ENCODE peak calls at places on chromosomes 13 and 19, in five cellular contexts. T is K562, O is spleen, U is breast epithelium, D is endothelial cell of umbilical vein. Z is an unnamed sample.

GRCh38 chr19:13723206-13723605 is 41.1 kb upstream of the MRI1 start:
- DNase-seq in U (no peak), D (no peak), T (no peak), O (no peak), Z (no peak)

GRCh38 chr19:54803410-54803809 is at the start of gene KIR2DL4:
- DNase-seq in U (no peak), O (no peak), D (no peak), T (no peak), Z (no peak)

GRCh38 chr13:49292742-49293498 is 45.2 kb downstream of the CDADC1 start:
- DNase-seq in O (no peak), T (peak; percentile 17), D (peak; percentile 75), U (no peak), Z (no peak)

GRCh38 chr13:101579291-101579802 is 126.9 kb downstream of the ITGBL1 start:
- DNase-seq in T (no peak), D (peak; percentile 82), U (no peak), O (no peak), Z (no peak)

GRCh38 chr13:50365683-50366391 is 350.6 kb downstream of the KCNRG start:
- DNase-seq in T (no peak), O (no peak), U (no peak), D (peak; percentile 79), Z (peak; percentile 30)

GRCh38 chr13:97212540-97213146 is 9.5 kb upstream of the MBNL2 start:
- DNase-seq in O (no peak), U (no peak), D (peak; percentile 56), T (no peak), Z (no peak)

GRCh38 chr13:33945477-33945876 is 127.5 kb downstream of the RFC3 start:
- DNase-seq in T (no peak), O (no peak), U (no peak), D (no peak), Z (no peak)

GRCh38 chr13:33236021-33236420 is 49.5 kb downstream of the STARD13 start:
- DNase-seq in U (no peak), D (peak; percentile 59), T (no peak), O (no peak), Z (no peak)

GRCh38 chr19:40442328-40443130 is 1.6 kb downstream of the SERTAD3 start:
- DNase-seq in O (no peak), U (no peak), T (no peak), D (no peak), Z (no peak)

GRCh38 chr19:42658148-42658547 is 63.4 kb upstream of the CEACAM8 start:
- DNase-seq in D (no peak), O (no peak), U (no peak), T (no peak), Z (no peak)

GRCh38 chr13:27977476-27978300 is 8.6 kb upstream of the CDX2 start:
- DNase-seq in D (no peak), U (no peak), T (no peak), O (no peak), Z (no peak)

GRCh38 chr13:97058417-97058816 is 64.1 kb upstream of the OXGR1 start:
- DNase-seq in D (no peak), T (no peak), U (no peak), O (no peak), Z (no peak)

GRCh38 chr13:23789576-23790346 is 99.4 kb downstream of the MIPEP start:
- DNase-seq in D (no peak), U (no peak), O (no peak), T (no peak), Z (peak; percentile 78)

GRCh38 chr19:42505066-42505465 is 23.2 kb downstream of the CEACAM1 start:
- DNase-seq in O (no peak), T (no peak), D (no peak), U (no peak), Z (no peak)

GRCh38 chr19:30684613-30685012 is 312.4 kb downstream of the ZNF536 start:
- DNase-seq in T (no peak), D (no peak), U (no peak), O (no peak), Z (no peak)

GRCh38 chr19:3537101-3537437 is 1.9 kb upstream of the TEKTIP1 start:
- DNase-seq in D (no peak), T (no peak), O (no peak), U (no peak), Z (no peak)

GRCh38 chr19:3538258-3538929 is 580 bp upstream of the TEKTIP1 start:
- DNase-seq in T (no peak), D (no peak), U (no peak), O (no peak), Z (no peak)

GRCh38 chr19:3537438-3538240 is 1.3 kb upstream of the TEKTIP1 start:
- DNase-seq in D (no peak), U (no peak), O (no peak), T (peak; percentile 54), Z (no peak)

GRCh38 chr19:3539743-3540118 is 757 bp downstream of the TEKTIP1 start:
- DNase-seq in U (no peak), D (no peak), T (no peak), O (no peak), Z (no peak)

GRCh38 chr19:3538965-3539742 is at the start of gene TEKTIP1:
- DNase-seq in D (no peak), U (no peak), O (no peak), T (peak; percentile 56), Z (no peak)
- TF ChIP-seq POLR2AphosphoS5 in D (no peak), U (no peak), O (peak; percentile 7), T (no peak), Z (no peak)

GRCh38 chr19:38361633-38362075 is 12.7 kb upstream of the PSMD8 start:
- DNase-seq in U (peak; percentile 75), D (peak; percentile 65), O (peak; percentile 89), T (peak; percentile 91), Z (peak; percentile 78)
- TF ChIP-seq CTCF in U (no peak), D (no peak), O (peak; percentile 10), T (peak; percentile 34), Z (no peak)

DNA sequence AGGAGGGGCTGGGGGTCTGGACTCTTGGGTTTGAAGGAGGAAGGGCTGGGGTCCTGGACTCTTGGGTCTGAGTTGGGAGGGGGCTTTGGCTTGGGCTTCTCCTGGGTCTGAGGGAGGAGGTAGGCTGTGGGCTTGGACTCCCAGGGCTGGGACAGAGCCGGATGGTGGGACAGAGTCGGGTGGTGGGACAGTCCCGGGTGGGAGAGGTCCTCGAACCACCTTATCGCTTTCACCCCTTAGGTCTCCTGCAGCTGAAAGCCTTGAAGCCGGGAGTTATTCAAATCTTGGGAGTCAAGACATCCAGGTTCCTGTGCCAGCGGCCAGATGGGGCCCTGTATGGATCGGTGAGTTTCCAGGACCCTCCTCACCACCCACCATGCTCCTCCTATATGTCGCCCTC is 1.4 kb downstream of the FGF21 start:
- DNase-seq in D (no peak), U (no peak), O (no peak), T (no peak), Z (no peak)
- H3K27me3 ChIP-seq in D (no peaks in the 10 kb centered on the region), U (no peaks in the 10 kb centered on the region), O (peaks cover 21% of the 10 kb centered on the region), T (no peaks in the 10 kb centered on the region), Z (no peaks in the 10 kb centered on the region)

GRCh38 chr13:110914293-110915056 is 394 bp downstream of the ANKRD10 start:
- DNase-seq in O (peak; percentile 96), T (peak; percentile 66), U (peak; percentile 65), D (peak; percentile 68), Z (peak; percentile 60)

GRCh38 chr13:110913911-110914292 is 967 bp downstream of the ANKRD10 start:
- DNase-seq in O (no peak), D (no peak), T (no peak), U (peak; percentile 36), Z (peak; percentile 29)

GRCh38 chr13:110913322-110913721 is 1.5 kb downstream of the ANKRD10 start:
- DNase-seq in D (no peak), T (no peak), U (no peak), O (no peak), Z (peak; percentile 46)

GRCh38 chr13:110911880-110912279 is 3.0 kb downstream of the ANKRD10 start:
- DNase-seq in T (no peak), O (no peak), D (no peak), U (no peak), Z (no peak)

DNA sequence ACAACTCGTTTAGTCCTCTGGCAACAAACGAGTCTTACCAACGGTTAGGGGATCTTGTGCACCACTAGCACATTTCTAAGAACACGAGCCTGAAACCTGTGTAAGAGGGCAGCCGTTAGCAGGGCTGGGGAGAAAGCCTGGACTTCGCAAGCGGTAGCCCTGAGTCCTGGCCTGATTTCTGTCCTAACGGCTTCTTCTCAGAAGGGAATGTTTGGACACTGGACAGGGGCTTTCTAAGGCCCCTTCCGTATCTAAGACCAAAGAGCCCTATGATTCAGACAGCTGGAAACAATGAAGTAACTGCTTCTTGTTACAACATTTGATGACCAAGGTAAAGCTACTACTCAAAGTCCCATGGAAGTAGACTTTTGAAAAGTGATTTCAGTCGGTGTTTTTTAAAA is 2.2 kb downstream of the ANKRD10 start:
- DNase-seq in U (no peak), D (peak; percentile 63), O (peak; percentile 64), T (no peak), Z (no peak)
- TF ChIP-seq POLR2AphosphoS5 in U (no peak), D (no peak), O (no peak), T (no peak), Z (no peak)

DNA sequence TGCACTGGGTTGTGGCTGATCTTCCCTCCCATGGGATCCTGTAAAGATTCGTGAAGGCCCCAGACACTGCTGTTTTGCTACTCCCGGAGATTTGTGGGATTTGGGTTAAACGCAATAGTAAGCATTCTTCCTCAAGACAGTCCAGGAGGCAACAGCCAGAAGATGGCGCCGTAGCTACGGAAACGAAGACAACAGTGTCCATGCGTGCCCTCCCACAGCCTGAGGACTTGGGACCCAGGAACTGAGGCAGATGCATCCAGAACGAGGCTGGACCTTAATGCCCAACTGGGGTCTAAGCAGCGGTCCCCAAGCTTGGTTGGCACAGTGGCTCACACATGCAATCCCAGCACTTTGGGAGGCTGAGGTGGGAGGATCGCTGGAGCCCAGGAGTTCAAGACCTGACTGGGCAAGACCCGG is 57.6 kb upstream of the ZNF507 start:
- DNase-seq in D (peak; percentile 43), U (peak; percentile 21), O (no peak), T (peak; percentile 21), Z (peak; percentile 43)
- TF ChIP-seq CTCF in D (peak; percentile 18), U (no peak), O (peak; percentile 18), T (peak; percentile 82), Z (peak; percentile 31)